ENCODE peak calls at places on chromosomes 2 and 18, in five cellular contexts. Z is RPMI7951; J is GM12865; I is left cardiac atrium; S is stimulated activated CD4-positive, alpha-beta T cell treated with anti-CD3 and anti-CD28 coated beads, Interleukin-2, amount 100 ng/mL, for 48 hours. D is an unnamed sample.

GRCh38 chr18:31102020-31102684 is at the start of gene DSC2:
- DNase-seq in Z (no peak), J (no peak), I (peak), S (no peak), D (no peak)

GRCh38 chr2:230176996-230177395 is 42.8 kb downstream of the SP110 start:
- DNase-seq in Z (no peak), J (no peak), I (no peak), S (no peak), D (no peak)

GRCh38 chr2:54855434-54855833 is 132.0 kb downstream of the EML6 start:
- DNase-seq in Z (peak), J (no peak), I (no peak), S (no peak), D (no peak)

GRCh38 chr18:9825571-9826073 is 60.2 kb upstream of the TXNDC2 start:
- DNase-seq in Z (peak), J (no peak), I (no peak), S (no peak), D (no peak)

GRCh38 chr2:127700527-127701192 is 637 bp upstream of the SFT2D3 start:
- DNase-seq in Z (peak), J (peak), I (peak), S (no peak), D (peak)

GRCh38 chr2:105732096-105732495 is 12.6 kb upstream of the NCK2 start:
- DNase-seq in Z (peak), J (no peak), I (no peak), S (no peak), D (no peak)

GRCh38 chr2:1236596-1236995 is 176.7 kb upstream of the TPO start:
- DNase-seq in Z (no peak), J (no peak), I (no peak), S (no peak), D (no peak)

GRCh38 chr2:111898703-111899514 is 502 bp downstream of the MERTK start:
- DNase-seq in Z (no peak), J (no peak), I (peak), S (peak), D (peak)

GRCh38 chr18:62781893-62782292 is 66.6 kb downstream of the PHLPP1 start:
- DNase-seq in Z (peak), J (no peak), I (no peak), S (no peak), D (no peak)

GRCh38 chr2:224671731-224672130 is 44.4 kb downstream of the CCDC195 start:
- DNase-seq in Z (no peak), J (no peak), I (no peak), S (no peak), D (no peak)

GRCh38 chr2:136242687-136243277 is 124.8 kb upstream of the CXCR4 start:
- DNase-seq in Z (peak), J (peak), I (no peak), S (peak), D (no peak)

GRCh38 chr2:104050632-104051242 is 803.2 kb upstream of the POU3F3 start:
- DNase-seq in Z (no peak), J (no peak), I (no peak), S (no peak), D (no peak)

GRCh38 chr2:233499928-233500327 is 66.7 kb downstream of the USP40 start:
- DNase-seq in Z (no peak), J (no peak), I (no peak), S (no peak), D (no peak)

GRCh38 chr2:141844232-141844631 is 286.6 kb downstream of the LRP1B start:
- DNase-seq in Z (no peak), J (no peak), I (no peak), S (no peak), D (no peak)

D was measured in GM12892.